ENCODE peak calls at places on chromosomes 2 and 18, in ten cellular contexts. One of them, this sample, is unnamed.

GRCh38 chr2:68255736-68256450 is 3.6 kb upstream of the PPP3R1 start:
- DNase-seq in tibial nerve: no peak
- DNase-seq in GM13976: no peak
- DNase-seq in NCI-H82: no peak
- DNase-seq in choroid plexus epithelial cell: no peak
- DNase-seq in mucosa of descending colon: no peak
- DNase-seq in GF-D8: no peak
- DNase-seq in right lobe of liver: no peak
- DNase-seq in ACHN: peak
- DNase-seq in GM04504: peak
- DNase-seq in this sample: peak

GRCh38 chr2:165621086-165621560 is 151.6 kb downstream of the CSRNP3 start:
- DNase-seq in ACHN: peak
- DNase-seq in GM13976: no peak
- DNase-seq in GF-D8: no peak
- DNase-seq in GM04504: no peak
- DNase-seq in mucosa of descending colon: no peak
- DNase-seq in right lobe of liver: no peak
- DNase-seq in choroid plexus epithelial cell: peak
- DNase-seq in NCI-H82: no peak
- DNase-seq in tibial nerve: no peak
- DNase-seq in this sample: no peak

GRCh38 chr2:96088340-96089335 is 27.7 kb downstream of the ADRA2B start:
- DNase-seq in GM04504: no peak
- DNase-seq in tibial nerve: peak
- DNase-seq in GF-D8: no peak
- DNase-seq in NCI-H82: no peak
- DNase-seq in right lobe of liver: no peak
- DNase-seq in ACHN: no peak
- DNase-seq in GM13976: no peak
- DNase-seq in mucosa of descending colon: peak
- DNase-seq in choroid plexus epithelial cell: no peak
- DNase-seq in this sample: no peak

GRCh38 chr2:82260521-82260920 is 1956.0 kb upstream of the LRRTM1 start:
- DNase-seq in right lobe of liver: no peak
- DNase-seq in tibial nerve: no peak
- DNase-seq in GM13976: no peak
- DNase-seq in GF-D8: no peak
- DNase-seq in ACHN: no peak
- DNase-seq in mucosa of descending colon: no peak
- DNase-seq in GM04504: no peak
- DNase-seq in NCI-H82: no peak
- DNase-seq in choroid plexus epithelial cell: no peak
- DNase-seq in this sample: no peak

GRCh38 chr2:23988371-23988770 is 21.5 kb upstream of the MFSD2B start:
- DNase-seq in GM13976: peak
- DNase-seq in GF-D8: no peak
- DNase-seq in ACHN: peak
- DNase-seq in choroid plexus epithelial cell: peak
- DNase-seq in right lobe of liver: no peak
- DNase-seq in GM04504: peak
- DNase-seq in tibial nerve: no peak
- DNase-seq in NCI-H82: no peak
- DNase-seq in mucosa of descending colon: no peak
- DNase-seq in this sample: peak

GRCh38 chr2:31980674-31981356 is 30.0 kb downstream of the MEMO1 start:
- DNase-seq in NCI-H82: no peak
- DNase-seq in right lobe of liver: no peak
- DNase-seq in GM04504: no peak
- DNase-seq in mucosa of descending colon: no peak
- DNase-seq in GF-D8: no peak
- DNase-seq in tibial nerve: no peak
- DNase-seq in ACHN: peak
- DNase-seq in GM13976: peak
- DNase-seq in choroid plexus epithelial cell: peak
- DNase-seq in this sample: peak

GRCh38 chr2:35803133-35803532 is 552.4 kb upstream of the CRIM1 start:
- DNase-seq in NCI-H82: peak
- DNase-seq in GM04504: no peak
- DNase-seq in GF-D8: no peak
- DNase-seq in tibial nerve: no peak
- DNase-seq in GM13976: no peak
- DNase-seq in ACHN: no peak
- DNase-seq in choroid plexus epithelial cell: no peak
- DNase-seq in right lobe of liver: no peak
- DNase-seq in mucosa of descending colon: no peak
- DNase-seq in this sample: no peak

GRCh38 chr2:22885245-22885644 is 499.7 kb upstream of the KLHL29 start:
- DNase-seq in choroid plexus epithelial cell: no peak
- DNase-seq in GM13976: no peak
- DNase-seq in NCI-H82: no peak
- DNase-seq in GM04504: no peak
- DNase-seq in mucosa of descending colon: no peak
- DNase-seq in GF-D8: no peak
- DNase-seq in tibial nerve: no peak
- DNase-seq in ACHN: no peak
- DNase-seq in right lobe of liver: no peak
- DNase-seq in this sample: no peak

GRCh38 chr2:140392824-140393223 is 1612.6 kb upstream of the NXPH2 start:
- DNase-seq in right lobe of liver: no peak
- DNase-seq in tibial nerve: no peak
- DNase-seq in GM13976: no peak
- DNase-seq in GF-D8: no peak
- DNase-seq in mucosa of descending colon: no peak
- DNase-seq in ACHN: no peak
- DNase-seq in GM04504: no peak
- DNase-seq in choroid plexus epithelial cell: peak
- DNase-seq in NCI-H82: no peak
- DNase-seq in this sample: no peak

GRCh38 chr18:46250084-46250811 is 146.1 kb downstream of the HAUS1 start:
- DNase-seq in right lobe of liver: no peak
- DNase-seq in mucosa of descending colon: no peak
- DNase-seq in ACHN: peak
- DNase-seq in choroid plexus epithelial cell: peak
- DNase-seq in GM13976: peak
- DNase-seq in GF-D8: peak
- DNase-seq in tibial nerve: peak
- DNase-seq in GM04504: no peak
- DNase-seq in NCI-H82: no peak
- DNase-seq in this sample: peak

GRCh38 chr2:158187908-158188307 is 86.2 kb downstream of the UPP2 start:
- DNase-seq in GF-D8: no peak
- DNase-seq in GM13976: no peak
- DNase-seq in NCI-H82: no peak
- DNase-seq in tibial nerve: no peak
- DNase-seq in ACHN: no peak
- DNase-seq in GM04504: no peak
- DNase-seq in mucosa of descending colon: no peak
- DNase-seq in right lobe of liver: no peak
- DNase-seq in choroid plexus epithelial cell: no peak
- DNase-seq in this sample: no peak

This sample was measured in Jurkat, Clone E6-1.